ENCODE peak calls at places on chromosomes 5 and 9, in seven cellular contexts. E, A, D, V, S, I and F are unnamed samples.

GRCh38 chr5:173911623-173912022 is 23.5 kb downstream of the CPEB4 start:
- DNase-seq in V (no peak), S (no peak), I (no peak), A (no peak), D (no peak), E (no peak), F (no peak)

GRCh38 chr5:155529366-155529765 is 515.8 kb downstream of the KIF4B start:
- DNase-seq in E (no peak), D (no peak), S (no peak), V (no peak), A (no peak), I (no peak), F (no peak)

GRCh38 chr5:154298060-154298459 is 107.5 kb downstream of the GALNT10 start:
- DNase-seq in E (no peak), A (no peak), S (no peak), V (peak), I (no peak), D (no peak), F (no peak)

GRCh38 chr9:88766778-88767503 is 224.3 kb upstream of the S1PR3 start:
- DNase-seq in V (no peak), E (no peak), I (no peak), D (no peak), S (no peak), A (peak), F (peak)

GRCh38 chr5:139371482-139372435 is 11.3 kb downstream of the SLC23A1 start:
- DNase-seq in E (no peak), V (no peak), S (peak), D (no peak), A (no peak), I (no peak), F (no peak)

GRCh38 chr9:114180701-114181582 is 25.6 kb downstream of the COL27A1 start:
- DNase-seq in D (no peak), V (no peak), S (peak), A (no peak), E (no peak), I (no peak), F (no peak)

GRCh38 chr9:87336407-87336806 is 161.3 kb upstream of the DAPK1 start:
- DNase-seq in D (no peak), E (peak), A (no peak), S (no peak), I (no peak), V (no peak), F (peak)

GRCh38 chr5:159133041-159133741 is 33.5 kb upstream of the EBF1 start:
- DNase-seq in I (no peak), V (peak), A (peak), S (no peak), E (peak), D (peak), F (peak)

GRCh38 chr9:16985559-16986348 is 115.3 kb upstream of the BNC2 start:
- DNase-seq in V (no peak), E (peak), A (peak), I (no peak), S (peak), D (no peak), F (no peak)

GRCh38 chr9:1946506-1946905 is 68.6 kb upstream of the SMARCA2 start:
- DNase-seq in I (no peak), A (no peak), D (no peak), S (no peak), V (no peak), E (no peak), F (no peak)

GRCh38 chr5:28779161-28779754 is 1740.9 kb upstream of the CDH9 start:
- DNase-seq in A (no peak), D (no peak), V (no peak), I (no peak), S (no peak), E (peak), F (peak)

GRCh38 chr9:15192856-15193255 is 114.2 kb downstream of the TTC39B start:
- DNase-seq in S (no peak), E (no peak), A (no peak), V (no peak), I (no peak), D (no peak), F (no peak)

GRCh38 chr9:135075234-135076142 is 12.0 kb upstream of the OLFM1 start:
- DNase-seq in A (peak), I (no peak), E (peak), S (peak), D (no peak), V (no peak), F (peak)

GRCh38 chr5:78841767-78842166 is 143.3 kb downstream of the ARSB start:
- DNase-seq in A (peak), D (no peak), S (no peak), V (no peak), E (no peak), I (no peak), F (peak)

GRCh38 chr5:72598461-72599433 is 91.5 kb upstream of the ZNF366 start:
- DNase-seq in I (no peak), A (peak), V (no peak), D (no peak), S (no peak), E (no peak), F (peak)

GRCh38 chr5:157143127-157143959 is 678 bp upstream of the MED7 start:
- DNase-seq in I (peak), E (no peak), S (peak), D (no peak), V (peak), A (peak), F (peak)

GRCh38 chr9:93186151-93186715 is 2.3 kb downstream of the WNK2 start:
- DNase-seq in S (no peak), V (no peak), A (no peak), E (no peak), I (no peak), D (no peak), F (no peak)

GRCh38 chr9:13070612-13071595 is 208.6 kb downstream of the MPDZ start:
- DNase-seq in A (no peak), D (no peak), I (no peak), V (no peak), E (no peak), S (no peak), F (no peak)

GRCh38 chr9:93058357-93059096 is at the start of gene SUSD3:
- DNase-seq in V (peak), A (peak), S (peak), D (no peak), I (no peak), E (no peak), F (peak)

GRCh38 chr9:84278131-84278530 is 62.4 kb downstream of the SLC28A3 start:
- DNase-seq in A (peak), E (no peak), I (no peak), D (no peak), V (no peak), S (no peak), F (no peak)

GRCh38 chr5:56822961-56823360 is 7.6 kb downstream of the MAP3K1 start:
- DNase-seq in S (no peak), D (no peak), I (no peak), A (no peak), E (no peak), V (no peak), F (no peak)